ENCODE peak calls at places on chromosomes 11 and 22, in four cellular contexts. Z is GM23248, P is fibroblast of lung, Q is K562. A is an unnamed sample.

GRCh38 chr22:40363059-40363458 is 7.3 kb upstream of the SGSM3 start:
- DNase-seq in Q (no peak), P (peak; percentile 61), Z (peak; percentile 77), A (no peak)

GRCh38 chr11:62921573-62922188 is 518 bp upstream of the CHRM1 start:
- DNase-seq in Q (peak; percentile 34), Z (peak; percentile 78), P (no peak), A (no peak)

GRCh38 chr22:44133901-44134511 is 46.7 kb upstream of the PARVG start:
- DNase-seq in Z (no peak), Q (no peak), P (peak; percentile 96), A (peak; percentile 21)

GRCh38 chr11:71420455-71421241 is 27.5 kb downstream of the DHCR7 start:
- DNase-seq in P (peak; percentile 26), Q (peak; percentile 66), Z (peak; percentile 56), A (peak; percentile 32)

GRCh38 chr11:61350803-61351202 is 10.9 kb downstream of the CYB561A3 start:
- DNase-seq in Q (no peak), P (no peak), Z (no peak), A (no peak)

GRCh38 chr11:110065189-110065588 is 28.0 kb upstream of the ZC3H12C start:
- DNase-seq in Q (no peak), Z (no peak), P (no peak), A (no peak)

GRCh38 chr11:77193167-77193566 is 65.1 kb downstream of the MYO7A start:
- DNase-seq in P (no peak), Q (no peak), Z (no peak), A (no peak)

GRCh38 chr11:115896084-115896483 is 391.9 kb upstream of the CADM1 start:
- DNase-seq in Q (no peak), Z (no peak), P (no peak), A (no peak)

GRCh38 chr22:35418088-35418487 is 18.1 kb downstream of the MCM5 start:
- DNase-seq in P (no peak), Q (no peak), Z (peak; percentile 70), A (no peak)

GRCh38 chr11:122706689-122707088 is 51.2 kb downstream of the UBASH3B start:
- DNase-seq in Z (peak; percentile 90), Q (no peak), P (peak; percentile 88), A (no peak)

DNA sequence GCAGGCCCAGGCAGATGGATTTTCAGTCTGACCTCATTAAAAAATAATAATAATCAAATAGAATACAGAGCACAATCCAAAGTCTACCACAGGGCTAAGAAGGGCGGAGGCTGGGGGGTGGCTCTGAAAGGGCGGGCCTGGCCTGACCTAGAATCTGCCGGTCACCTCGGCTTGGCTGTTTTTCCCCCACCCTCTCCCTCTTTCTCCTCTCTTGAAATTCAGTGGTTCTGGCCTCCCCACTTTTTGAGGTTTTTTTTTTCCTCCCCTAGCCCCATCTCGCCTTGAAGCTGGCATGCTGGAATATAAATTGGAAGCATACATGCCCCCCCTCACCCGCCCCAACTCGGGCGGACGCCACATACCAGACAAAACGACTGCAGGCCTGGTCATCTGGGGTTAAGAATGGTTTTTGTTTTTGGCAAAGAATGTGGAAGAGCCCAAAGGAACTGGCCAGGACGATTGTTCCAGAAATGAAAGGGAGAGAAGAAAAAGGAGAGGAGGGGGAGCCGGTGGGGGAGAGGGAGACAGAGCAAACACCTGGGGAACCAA is 25.1 kb downstream of the MN1 start:
- DNase-seq in Q (no peak), Z (peak; percentile 61), P (peak; percentile 70), A (no peak)
- H3K9ac ChIP-seq in Q (no peak overlapping the region), Z (peak overlapping the region; percentile 75), P (no peak overlapping the region), A (no peak overlapping the region)

DNA sequence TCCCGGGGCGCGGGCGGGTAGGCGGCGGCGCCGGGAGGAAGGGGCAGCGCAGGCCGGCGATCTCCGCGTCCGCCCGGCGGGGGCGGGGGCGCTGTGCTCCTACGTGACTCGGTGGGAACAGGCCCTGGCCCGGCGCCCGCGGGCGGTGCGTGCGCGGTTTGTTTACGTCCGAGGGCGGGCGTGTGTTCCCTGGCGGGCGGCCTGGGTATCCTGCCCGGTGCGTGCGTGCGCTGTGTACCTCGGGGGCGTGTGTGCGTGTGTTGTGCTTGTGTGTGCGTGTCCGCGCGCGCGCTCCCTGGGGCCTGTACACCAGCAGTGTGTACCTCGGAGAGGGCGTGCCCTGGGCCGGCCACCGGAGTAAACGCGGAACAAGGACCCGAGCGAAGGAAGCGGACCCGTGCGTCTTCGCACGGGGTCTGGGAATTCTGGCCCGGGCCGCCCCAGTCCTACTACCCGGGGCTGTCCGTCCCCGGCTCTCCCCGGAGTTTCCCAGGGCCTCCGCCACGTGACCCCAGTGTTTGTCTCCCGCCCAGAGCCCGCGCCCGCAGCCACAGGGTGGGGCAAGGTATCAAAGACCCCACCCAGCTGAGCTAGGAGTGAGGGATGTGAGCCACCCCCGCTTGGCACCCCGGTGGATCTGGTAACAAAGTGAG is 769 bp downstream of the MAFF start:
- DNase-seq in P (peak; percentile 84), Z (peak; percentile 94), Q (no peak), A (peak; percentile 90)
- TF ChIP-seq EZH2 in P (no peak), Z (no peak), Q (no peak), A (no peak)

DNA sequence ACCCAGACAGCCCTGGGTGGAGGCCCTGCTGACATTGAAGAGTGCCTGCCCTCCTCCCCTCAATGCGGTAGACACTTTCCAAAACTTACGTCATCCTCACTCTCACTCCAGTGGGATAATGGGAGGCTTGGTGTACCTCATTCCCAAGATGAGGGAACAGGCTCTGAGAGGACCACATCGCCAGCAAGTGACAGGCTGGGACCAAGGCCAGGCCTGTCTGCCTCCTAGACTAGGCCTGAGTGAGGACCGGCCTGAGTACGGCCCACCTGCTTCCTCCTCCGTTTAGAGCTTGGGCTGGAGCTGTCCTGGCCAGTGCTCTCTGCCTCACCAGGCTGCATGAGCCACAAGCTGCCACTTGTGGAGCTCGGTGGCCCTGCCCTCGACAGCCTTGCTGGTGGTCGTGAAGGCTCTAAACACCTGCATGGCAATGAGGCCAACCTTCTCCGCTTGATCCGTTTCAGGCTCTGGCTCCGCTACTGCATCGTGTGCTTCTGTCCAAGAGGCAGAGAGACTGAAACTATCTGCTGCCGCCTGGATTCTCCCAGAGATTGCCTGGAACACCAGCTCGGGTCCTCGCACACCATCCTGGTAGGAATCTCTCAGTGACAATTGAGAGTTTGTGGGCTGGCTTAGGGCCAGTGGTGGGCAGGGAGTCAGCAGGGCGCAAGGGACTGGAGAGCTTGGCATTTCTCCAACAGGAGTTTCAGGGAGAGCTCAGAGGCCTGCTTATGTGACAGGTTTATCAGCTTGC is 9.5 kb downstream of the LRRC75B start:
- DNase-seq in Q (no peak), P (peak; percentile 35), Z (peak; percentile 28), A (no peak)
- H3K9ac ChIP-seq in Q (no peak overlapping the region), P (no peak overlapping the region), Z (no peak overlapping the region), A (no peak overlapping the region)

GRCh38 chr22:31211504-31211861 is 615 bp upstream of the LIMK2 start:
- DNase-seq in Q (no peak), P (no peak), Z (no peak), A (no peak)

GRCh38 chr22:31210830-31211503 is 1.1 kb upstream of the LIMK2 start:
- DNase-seq in Q (no peak), P (no peak), Z (no peak), A (peak; percentile 68)

GRCh38 chr22:31212783-31213626 is 907 bp downstream of the LIMK2 start:
- DNase-seq in Q (no peak), Z (peak; percentile 14), P (no peak), A (peak; percentile 43)

GRCh38 chr22:31215018-31215535 is 3.0 kb downstream of the LIMK2 start:
- DNase-seq in Z (no peak), P (no peak), Q (no peak), A (no peak)

DNA sequence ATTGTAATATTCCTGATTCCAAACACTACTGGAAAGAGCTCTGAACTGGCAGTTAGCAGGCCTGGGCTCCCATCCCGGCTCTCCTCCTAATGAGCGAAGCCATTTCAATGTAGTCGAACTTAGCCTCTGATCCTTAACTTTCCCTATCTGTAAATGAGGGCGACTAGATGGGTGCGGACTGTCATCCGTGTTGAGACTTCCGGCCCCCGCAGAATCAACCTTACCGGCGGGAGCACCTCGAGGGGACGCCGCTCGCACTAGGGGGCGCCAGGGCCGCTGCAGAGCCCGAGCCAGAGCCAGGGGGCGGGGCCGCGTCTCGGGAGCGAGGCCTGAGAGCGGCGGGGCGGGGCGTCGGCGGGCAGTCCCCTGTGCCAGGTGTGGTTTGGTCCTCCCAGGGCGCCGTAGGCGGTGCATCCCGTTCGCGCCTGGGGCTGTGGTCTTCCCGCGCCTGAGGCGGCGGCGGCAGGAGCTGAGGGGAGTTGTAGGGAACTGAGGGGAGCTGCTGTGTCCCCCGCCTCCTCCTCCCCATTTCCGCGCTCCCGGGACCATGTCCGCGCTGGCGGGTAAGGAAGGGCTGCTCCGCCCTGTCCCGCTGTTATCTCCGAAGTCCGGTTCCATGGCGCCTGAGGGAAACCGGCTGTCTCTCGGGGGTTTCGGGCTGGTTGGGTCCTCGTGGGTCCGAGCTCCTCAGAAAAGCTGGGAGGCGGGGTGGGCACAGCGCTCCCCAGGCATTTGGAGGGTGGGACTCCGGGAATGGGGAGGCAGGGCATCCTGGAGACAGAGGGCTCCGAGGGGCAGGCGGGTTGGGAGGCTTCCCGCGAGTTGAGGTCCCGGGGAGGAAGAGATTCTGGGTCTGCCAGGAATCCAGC is at the start of gene LIMK2:
- DNase-seq in Z (peak; percentile 95), P (peak; percentile 79), Q (peak; percentile 94), A (peak; percentile 88)
- TF ChIP-seq EZH2 in Z (no peak), P (no peak), Q (no peak), A (no peak)

GRCh38 chr22:46775364-46775758 is 12.9 kb downstream of the TBC1D22A start:
- DNase-seq in Q (no peak), P (no peak), Z (no peak), A (no peak)

GRCh38 chr22:46775789-46776485 is 13.5 kb downstream of the TBC1D22A start:
- DNase-seq in Z (no peak), Q (no peak), P (no peak), A (no peak)

GRCh38 chr22:46777609-46777970 is 15.1 kb downstream of the TBC1D22A start:
- DNase-seq in Q (no peak), Z (no peak), P (no peak), A (no peak)

GRCh38 chr22:46776876-46777608 is 14.6 kb downstream of the TBC1D22A start:
- DNase-seq in Z (no peak), P (no peak), Q (no peak), A (no peak)

DNA sequence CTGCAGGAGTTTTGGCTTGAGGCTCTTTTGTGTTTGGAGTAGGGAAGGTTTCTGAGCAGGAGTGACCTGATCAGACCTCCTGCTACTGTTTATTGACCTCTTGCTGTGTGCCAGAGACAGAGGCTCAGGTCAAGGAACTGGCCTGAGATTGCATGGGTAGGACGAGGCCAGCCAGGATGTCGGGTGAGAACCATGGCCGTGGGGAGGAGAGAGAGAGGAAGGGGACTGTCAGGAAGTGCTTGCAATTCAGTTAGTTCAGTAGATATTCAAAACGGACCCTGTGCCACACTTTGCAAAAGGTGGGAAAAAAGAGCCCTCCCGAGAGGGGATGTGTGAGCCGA is 14.0 kb downstream of the TBC1D22A start:
- DNase-seq in P (no peak), Z (no peak), Q (no peak), A (no peak)
- H3K9ac ChIP-seq in P (no peak overlapping the region), Z (no peak overlapping the region), Q (no peak overlapping the region), A (no peak overlapping the region)

GRCh38 chr22:47213571-47214230 is 451.3 kb downstream of the TBC1D22A start:
- DNase-seq in Q (peak; percentile 57), Z (peak; percentile 54), P (no peak), A (no peak)
- TF ChIP-seq EZH2 in Q (no peak), Z (no peak), P (no peak), A (no peak)

A was measured in endothelial cell of umbilical vein.